ENCODE peak calls at places on chromosome 18, in eight cellular contexts. F is fibroblast of lung, I is H7, B is aorta, R is HepG2, D is PC-9, S is heart right ventricle, U is gastrocnemius medialis. P is an unnamed sample.

GRCh38 chr18:63683152-63683551 is 19.6 kb upstream of the SERPINB11 start:
- DNase-seq in F (peak), I (peak), B (no peak), R (no peak), D (peak), S (no peak), U (no peak), P (peak)

GRCh38 chr18:68362907-68363306 is 352.0 kb downstream of the TMX3 start:
- DNase-seq in F (no peak), I (no peak), B (no peak), R (no peak), D (no peak), S (no peak), U (no peak), P (no peak)

GRCh38 chr18:63161032-63161727 is 158.4 kb downstream of the BCL2 start:
- DNase-seq in F (no peak), I (no peak), B (no peak), R (no peak), D (no peak), S (no peak), U (no peak), P (no peak)

GRCh38 chr18:77102246-77103040 is 30.1 kb downstream of the MBP start:
- DNase-seq in F (peak), I (no peak), B (no peak), R (no peak), D (no peak), S (no peak), U (no peak), P (peak)

GRCh38 chr18:12373032-12373770 is 3.8 kb downstream of the AFG3L2 start:
- DNase-seq in F (peak), I (no peak), B (no peak), R (no peak), D (no peak), S (no peak), U (no peak), P (no peak)

GRCh38 chr18:68121826-68122225 is 593.1 kb downstream of the TMX3 start:
- DNase-seq in F (peak), I (no peak), B (no peak), R (no peak), D (no peak), S (no peak), U (no peak), P (no peak)

GRCh38 chr18:51643483-51643882 is 446.0 kb upstream of the MEX3C start:
- DNase-seq in F (no peak), I (no peak), B (no peak), R (no peak), D (no peak), S (no peak), U (no peak), P (no peak)

GRCh38 chr18:60984496-60984895 is 348.7 kb upstream of the CDH20 start:
- DNase-seq in F (peak), I (no peak), B (no peak), R (no peak), D (no peak), S (no peak), U (no peak), P (peak)

GRCh38 chr18:6396276-6396675 is 18.4 kb downstream of the L3MBTL4 start:
- DNase-seq in F (no peak), I (no peak), B (no peak), R (no peak), D (no peak), S (no peak), U (no peak), P (no peak)

GRCh38 chr18:2139676-2140075 is 431.6 kb downstream of the METTL4 start:
- DNase-seq in F (peak), I (no peak), B (no peak), R (no peak), D (peak), S (no peak), U (no peak), P (peak)

GRCh38 chr18:3869848-3870247 is 419.9 kb downstream of the TGIF1 start:
- DNase-seq in F (peak), I (peak), B (no peak), R (peak), D (no peak), S (no peak), U (no peak), P (peak)

GRCh38 chr18:3872651-3873050 is 422.7 kb downstream of the TGIF1 start:
- DNase-seq in F (no peak), I (no peak), B (no peak), R (no peak), D (no peak), S (no peak), U (no peak), P (no peak)

GRCh38 chr18:3870914-3871313 is 420.9 kb downstream of the TGIF1 start:
- DNase-seq in F (no peak), I (no peak), B (no peak), R (no peak), D (no peak), S (no peak), U (no peak), P (no peak)

GRCh38 chr18:3873211-3873610 is 423.2 kb downstream of the TGIF1 start:
- DNase-seq in F (no peak), I (no peak), B (no peak), R (no peak), D (no peak), S (no peak), U (no peak), P (no peak)

GRCh38 chr18:3871687-3872086 is 421.7 kb downstream of the TGIF1 start:
- DNase-seq in F (no peak), I (no peak), B (no peak), R (no peak), D (no peak), S (no peak), U (no peak), P (no peak)
- H3K4me3 ChIP-seq in F (no peak), I (no peak), B (no peak), R (no peak), D (no peak), S (no peak), U (no peak), P (no peak)

DNA sequence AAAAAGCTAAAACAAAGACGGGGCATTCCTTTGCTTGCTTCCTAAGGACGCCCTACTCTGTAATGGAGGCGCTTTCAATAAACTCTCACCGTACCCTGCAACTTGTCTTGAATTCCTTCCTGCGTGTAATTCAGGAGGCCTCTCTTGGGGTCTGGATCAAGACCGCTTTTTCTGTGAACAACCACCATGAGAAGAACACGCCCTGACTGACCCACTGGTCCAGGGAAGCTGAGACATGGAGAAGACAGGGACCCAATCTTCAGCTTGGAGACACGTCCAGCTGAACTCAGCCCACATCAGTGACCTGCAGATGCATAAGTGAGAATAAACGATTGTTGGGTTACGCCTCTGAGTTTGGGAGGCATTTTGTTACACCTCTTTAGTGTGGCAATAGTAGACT is 7.8 kb upstream of the NARS1 start:
- DNase-seq in F (no peak), I (no peak), B (no peak), R (no peak), D (no peak), S (no peak), U (no peak), P (no peak)
- H3K4me3 ChIP-seq in F (no peak), I (no peak), B (no peak), R (peak), D (peak), S (peak), U (peak), P (no peak)

GRCh38 chr18:3665780-3666525 is 216.0 kb downstream of the TGIF1 start:
- DNase-seq in F (peak), I (peak), B (peak), R (peak), D (peak), S (peak), U (peak), P (peak)
- H3K4me3 ChIP-seq in F (no peak), I (no peak), B (no peak), R (peak), D (peak), S (peak), U (peak), P (no peak)

GRCh38 chr18:45726603-45727002 is 2.6 kb downstream of the SLC14A1 start:
- DNase-seq in F (peak), I (no peak), B (no peak), R (no peak), D (no peak), S (no peak), U (no peak), P (no peak)

GRCh38 chr18:45724591-45724990 is 610 bp downstream of the SLC14A1 start:
- DNase-seq in F (no peak), I (no peak), B (no peak), R (no peak), D (no peak), S (no peak), U (no peak), P (no peak)

GRCh38 chr18:45722899-45723298 is 1.1 kb upstream of the SLC14A1 start:
- DNase-seq in F (peak), I (peak), B (peak), R (peak), D (peak), S (peak), U (peak), P (no peak)

GRCh38 chr18:45727068-45727467 is 3.1 kb downstream of the SLC14A1 start:
- DNase-seq in F (no peak), I (no peak), B (no peak), R (no peak), D (no peak), S (no peak), U (no peak), P (no peak)

DNA sequence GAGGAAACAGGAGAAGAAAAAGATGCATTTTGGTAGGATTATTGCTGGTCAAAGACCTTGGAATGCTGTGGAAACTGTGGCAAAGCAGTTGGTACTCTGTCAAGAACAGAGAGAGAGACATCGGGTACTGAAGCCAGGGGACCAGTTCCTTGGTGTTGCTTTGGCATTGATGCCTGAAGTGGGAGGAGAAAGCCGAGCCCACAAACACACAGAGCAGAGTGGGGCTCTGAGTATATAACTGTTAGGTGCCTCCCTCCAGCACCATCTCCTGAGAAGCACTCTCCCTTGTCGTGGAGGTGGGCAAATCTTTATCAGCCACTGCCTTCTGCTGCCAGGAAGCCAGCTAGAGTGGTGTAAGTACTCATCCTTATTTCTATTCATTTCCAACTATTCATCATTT is at the start of gene SLC14A1:
- DNase-seq in F (no peak), I (no peak), B (no peak), R (no peak), D (no peak), S (no peak), U (no peak), P (no peak)
- H3K4me3 ChIP-seq in F (peak), I (no peak), B (peak), R (no peak), D (no peak), S (no peak), U (no peak), P (peak)

GRCh38 chr18:32381761-32382160 is 88.9 kb downstream of the GAREM1 start:
- DNase-seq in F (no peak), I (no peak), B (no peak), R (no peak), D (no peak), S (no peak), U (no peak), P (no peak)
- H3K4me3 ChIP-seq in F (no peak), I (no peak), B (no peak), R (no peak), D (no peak), S (no peak), U (no peak), P (no peak)

DNA sequence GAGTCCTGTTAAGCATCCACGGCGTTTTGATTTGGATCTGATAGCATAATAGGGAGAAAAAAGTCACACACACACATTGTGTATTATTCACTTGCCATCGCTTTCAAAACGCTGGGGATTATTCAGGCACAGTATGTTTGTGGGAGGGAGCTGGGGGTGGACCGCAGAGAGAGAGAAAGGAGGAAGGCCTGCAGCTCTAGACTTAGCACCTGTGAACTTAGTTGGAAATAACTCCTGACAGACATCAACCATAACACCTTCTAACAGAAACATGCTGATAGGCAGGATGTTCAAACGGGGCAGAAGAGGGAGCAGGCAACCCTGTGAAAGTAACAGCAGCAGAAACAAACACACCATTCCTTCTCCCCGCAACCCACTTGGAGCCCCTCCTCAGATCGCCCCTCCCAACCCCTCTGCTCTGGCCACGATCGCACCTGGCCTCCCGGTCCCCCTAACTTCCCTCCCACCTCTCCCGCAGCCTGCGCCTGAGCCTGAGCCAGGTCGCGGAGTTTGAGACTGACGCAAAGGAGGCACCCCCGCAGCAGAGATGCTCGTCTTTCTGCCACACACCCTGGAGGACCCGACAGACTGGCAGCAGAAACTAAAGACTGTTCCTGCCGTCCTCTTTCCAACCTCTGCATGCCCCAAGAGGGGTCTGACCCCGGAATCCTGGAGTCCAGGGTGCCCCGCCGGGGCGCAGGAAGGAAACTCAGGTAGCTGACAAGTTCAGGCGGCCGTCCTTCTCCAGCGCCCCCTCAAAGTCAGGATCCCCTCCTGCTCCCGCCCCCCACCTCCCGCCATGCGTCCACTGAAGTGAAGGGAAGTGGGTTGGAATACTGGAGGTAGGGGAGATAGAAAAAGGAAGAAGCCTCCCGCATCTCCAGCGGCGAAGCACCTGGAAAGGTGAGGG is 738 bp downstream of the CHST9 start:
- DNase-seq in F (no peak), I (peak), B (no peak), R (no peak), D (no peak), S (no peak), U (no peak), P (no peak)
- H3K4me3 ChIP-seq in F (no peak), I (peak), B (no peak), R (peak), D (peak), S (peak), U (peak), P (no peak)

GRCh38 chr18:4751523-4751922 is 296.4 kb upstream of the DLGAP1 start:
- DNase-seq in F (no peak), I (no peak), B (no peak), R (no peak), D (no peak), S (no peak), U (no peak), P (no peak)
- H3K4me3 ChIP-seq in F (no peak), I (no peak), B (no peak), R (no peak), D (no peak), S (no peak), U (no peak), P (no peak)

DNA sequence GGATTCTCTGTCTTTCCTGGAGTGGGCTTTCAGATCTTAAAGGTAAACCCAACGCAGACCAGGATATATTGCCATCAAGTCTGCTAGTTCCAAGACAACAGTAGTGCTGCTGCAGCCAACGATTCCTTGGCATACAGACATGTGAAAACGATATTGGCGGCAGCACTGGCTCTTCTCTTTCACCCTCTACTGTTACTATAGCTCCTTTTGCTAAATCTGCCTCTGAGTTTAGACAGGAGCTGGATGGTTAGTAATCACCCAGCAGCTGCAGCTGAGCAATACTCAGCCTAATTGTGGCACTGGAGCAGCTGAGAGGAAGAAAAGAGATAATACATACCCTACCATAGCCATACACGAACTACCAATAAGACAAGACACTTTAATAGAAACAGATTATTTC is 4.0 kb downstream of the YES1 start:
- DNase-seq in F (peak), I (no peak), B (no peak), R (no peak), D (no peak), S (no peak), U (peak), P (no peak)
- H3K4me3 ChIP-seq in F (no peak), I (no peak), B (no peak), R (no peak), D (no peak), S (peak), U (peak), P (no peak)

GRCh38 chr18:35117951-35118411 is 76.8 kb downstream of the MAPRE2 start:
- DNase-seq in F (peak), I (no peak), B (no peak), R (no peak), D (no peak), S (peak), U (peak), P (peak)
- H3K4me3 ChIP-seq in F (peak), I (no peak), B (no peak), R (no peak), D (no peak), S (peak), U (peak), P (peak)

GRCh38 chr18:37484893-37485834 is 80.4 kb downstream of the CELF4 start:
- DNase-seq in F (peak), I (peak), B (no peak), R (no peak), D (no peak), S (no peak), U (no peak), P (no peak)
- H3K4me3 ChIP-seq in F (no peak), I (peak), B (no peak), R (no peak), D (no peak), S (no peak), U (peak), P (no peak)

P was measured in AG09309.